ENCODE peak calls at places on chromosomes 12 and 14, in ten cellular contexts. V is thyroid gland, E is transverse colon, H is body of pancreas, F is right lobe of liver, P is IMR-90, K is gastrocnemius medialis, O is ovary, S is tibial nerve, Q is H1. R is an unnamed sample.

GRCh38 chr12:460301-461230 is 827 bp downstream of the B4GALNT3 start:
- DNase-seq in S (no peak), F (no peak), O (peak), Q (peak), K (no peak), P (no peak), V (peak), E (peak), H (peak), R (peak)

GRCh38 chr14:99257673-99258221 is 14.2 kb downstream of the BCL11B start:
- DNase-seq in P (no peak), Q (no peak), H (no peak), V (no peak), S (no peak), F (no peak), K (no peak), E (no peak), O (no peak), R (no peak)

GRCh38 chr12:48903982-48904411 is 21.3 kb downstream of the FKBP11 start:
- DNase-seq in V (peak), O (peak), P (peak), Q (peak), F (peak), E (peak), H (peak), S (peak), K (no peak), R (peak)

GRCh38 chr14:87566986-87567385 is 426.0 kb downstream of the GALC start:
- DNase-seq in P (peak), O (no peak), F (no peak), Q (no peak), V (no peak), E (no peak), K (no peak), S (no peak), H (no peak), R (no peak)

GRCh38 chr14:62654641-62655040 is 390.6 kb downstream of the KCNH5 start:
- DNase-seq in E (no peak), P (peak), O (no peak), V (no peak), H (no peak), F (no peak), S (no peak), K (no peak), Q (no peak), R (no peak)

GRCh38 chr12:17503742-17504141 is 586.3 kb downstream of the RERGL start:
- DNase-seq in Q (no peak), E (no peak), F (no peak), P (no peak), O (no peak), K (no peak), V (no peak), H (no peak), S (no peak), R (no peak)

GRCh38 chr12:56338643-56339422 is at the start of gene IL23A:
- DNase-seq in K (no peak), S (no peak), Q (peak), E (peak), O (no peak), P (peak), V (no peak), H (no peak), F (no peak), R (no peak)

GRCh38 chr12:65899289-65899688 is 75.0 kb downstream of the HMGA2 start:
- DNase-seq in P (no peak), V (no peak), S (no peak), H (no peak), K (no peak), E (no peak), O (no peak), F (no peak), Q (no peak), R (no peak)

GRCh38 chr12:68767191-68767590 is 21.2 kb downstream of the SLC35E3 start:
- DNase-seq in P (no peak), E (no peak), S (no peak), V (no peak), K (no peak), O (no peak), Q (no peak), F (no peak), H (no peak), R (no peak)

GRCh38 chr12:110345176-110345651 is 58.3 kb downstream of the ANAPC7 start:
- DNase-seq in S (no peak), H (no peak), P (no peak), O (no peak), E (peak), K (no peak), V (peak), F (no peak), Q (no peak), R (no peak)

GRCh38 chr14:65732112-65732511 is 319.6 kb downstream of the FUT8 start:
- DNase-seq in O (no peak), F (no peak), S (no peak), V (no peak), K (no peak), H (no peak), P (no peak), Q (no peak), E (no peak), R (no peak)

GRCh38 chr12:56947633-56948535 is 9.5 kb downstream of the RDH16 start:
- DNase-seq in Q (peak), S (no peak), H (no peak), O (no peak), E (no peak), V (no peak), K (no peak), F (no peak), P (no peak), R (no peak)

GRCh38 chr14:68716698-68717097 is 76.2 kb downstream of the ZFP36L1 start:
- DNase-seq in P (no peak), F (no peak), V (no peak), Q (no peak), H (peak), E (peak), S (no peak), O (no peak), K (no peak), R (no peak)
- TF ChIP-seq CTCF in P (no peak), F (no peak), V (no peak), Q (no peak), H (peak), E (no peak), S (no peak), O (no peak), K (no peak), R (no peak)

GRCh38 chr12:26043139-26044006 is 81.5 kb downstream of the BHLHE41 start:
- DNase-seq in P (no peak), E (no peak), Q (no peak), F (no peak), V (no peak), S (no peak), K (no peak), H (no peak), O (no peak), R (no peak)
- H3K27ac ChIP-seq in P (no peak), E (no peak), Q (no peak), F (no peak), V (no peak), S (no peak), K (no peak), H (no peak), O (no peak), R (no peak)

DNA sequence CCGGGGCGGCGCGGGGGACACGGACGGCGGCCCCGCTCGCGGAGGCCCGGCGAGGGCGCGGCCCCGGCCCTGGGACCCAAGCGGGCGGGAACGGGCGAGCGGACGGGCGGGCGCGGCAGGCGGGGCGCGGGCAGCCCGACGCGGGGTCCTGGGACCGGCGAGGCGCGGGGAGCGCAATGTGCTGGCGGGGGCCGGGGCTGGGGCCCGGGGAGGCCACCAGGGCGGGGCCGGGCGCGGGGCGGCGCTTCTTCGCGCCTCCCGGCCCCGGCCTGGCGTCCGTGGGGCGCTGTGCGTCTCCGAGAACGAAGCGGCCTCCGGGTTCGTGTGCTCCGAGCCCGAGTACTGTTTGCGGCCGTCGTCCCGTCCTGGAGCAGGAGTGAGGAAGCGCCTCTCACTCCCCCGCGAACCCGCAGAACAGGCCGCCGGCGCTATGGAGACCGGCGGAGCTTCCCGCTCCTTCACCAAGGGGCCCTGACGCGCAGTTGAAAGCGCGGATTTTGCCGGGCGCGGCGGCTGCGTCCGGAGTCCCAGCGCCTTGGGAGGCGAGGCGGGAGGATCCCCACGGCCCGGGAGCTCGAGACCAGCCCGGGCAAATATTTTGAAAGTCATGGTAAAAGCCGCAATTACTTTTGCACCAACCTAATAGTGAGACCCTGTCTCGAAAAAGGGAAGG is 415 bp upstream of the ANKLE2 start:
- DNase-seq in S (peak), H (peak), O (peak), V (peak), Q (peak), E (peak), P (peak), F (peak), K (peak), R (peak)
- TF ChIP-seq POLR2A in S (peak), H (peak), O (peak), V (peak), Q (peak), E (peak), P (peak), F (peak), K (peak), R (peak)

DNA sequence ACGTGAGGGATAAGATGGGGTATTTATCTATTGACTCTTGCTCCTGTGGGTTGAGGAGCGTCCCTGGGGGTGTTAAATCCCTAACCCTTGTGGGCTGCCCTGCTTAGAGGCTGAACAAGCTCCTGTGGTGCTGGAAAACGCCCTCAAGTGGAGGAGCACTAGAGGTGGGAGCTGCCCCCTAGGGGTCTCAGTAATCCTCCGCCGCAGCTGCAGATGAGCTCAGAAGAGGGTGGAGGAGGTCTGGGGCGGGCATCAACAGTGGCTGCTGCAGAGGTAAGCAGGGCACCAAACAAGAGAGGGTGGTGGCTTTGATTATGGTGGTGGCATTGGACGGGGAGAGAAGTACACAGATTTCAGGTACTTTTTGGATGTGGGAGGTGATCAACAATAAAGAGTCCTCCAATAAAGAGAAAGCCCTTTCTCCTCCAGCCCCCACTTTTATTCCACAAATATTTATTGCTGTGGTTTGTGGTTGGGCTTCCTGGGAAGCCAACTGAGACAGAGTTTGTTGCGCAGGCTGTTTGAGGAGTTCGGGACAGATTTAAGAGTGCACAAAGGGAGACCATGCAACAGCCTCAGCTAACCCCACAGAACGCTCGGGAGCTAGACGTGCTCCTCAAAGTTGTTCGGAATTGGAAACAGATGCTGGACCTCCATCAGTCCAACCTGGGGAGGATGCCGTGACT is 179.9 kb downstream of the ADCK1 start:
- DNase-seq in O (no peak), V (no peak), E (no peak), F (no peak), Q (peak), S (no peak), P (no peak), K (no peak), H (no peak), R (no peak)
- TF ChIP-seq CTCF in O (no peak), V (no peak), E (no peak), F (no peak), Q (peak), S (no peak), P (no peak), K (no peak), H (no peak), R (no peak)

GRCh38 chr12:132495629-132496207 is 5.8 kb downstream of the FBRSL1 start:
- DNase-seq in E (no peak), H (no peak), V (no peak), O (peak), F (no peak), K (no peak), P (no peak), Q (no peak), S (no peak), R (peak)
- H3K27ac ChIP-seq in E (no peak), H (peak), V (no peak), O (no peak), F (no peak), K (peak), P (no peak), Q (no peak), S (no peak), R (peak)

GRCh38 chr12:40055776-40056175 is 50.1 kb downstream of the SLC2A13 start:
- DNase-seq in K (no peak), H (no peak), S (no peak), F (no peak), V (no peak), P (no peak), O (no peak), Q (no peak), E (no peak), R (no peak)

GRCh38 chr12:40054554-40055226 is 51.2 kb downstream of the SLC2A13 start:
- DNase-seq in O (peak), S (peak), H (no peak), F (no peak), P (peak), Q (no peak), V (no peak), E (peak), K (peak), R (peak)

GRCh38 chr12:40058721-40059190 is 47.1 kb downstream of the SLC2A13 start:
- DNase-seq in P (peak), H (no peak), E (no peak), Q (no peak), K (no peak), V (no peak), F (no peak), S (no peak), O (no peak), R (peak)

GRCh38 chr12:40056357-40056756 is 49.5 kb downstream of the SLC2A13 start:
- DNase-seq in P (no peak), V (no peak), S (no peak), Q (no peak), O (no peak), E (no peak), K (no peak), F (no peak), H (no peak), R (no peak)

DNA sequence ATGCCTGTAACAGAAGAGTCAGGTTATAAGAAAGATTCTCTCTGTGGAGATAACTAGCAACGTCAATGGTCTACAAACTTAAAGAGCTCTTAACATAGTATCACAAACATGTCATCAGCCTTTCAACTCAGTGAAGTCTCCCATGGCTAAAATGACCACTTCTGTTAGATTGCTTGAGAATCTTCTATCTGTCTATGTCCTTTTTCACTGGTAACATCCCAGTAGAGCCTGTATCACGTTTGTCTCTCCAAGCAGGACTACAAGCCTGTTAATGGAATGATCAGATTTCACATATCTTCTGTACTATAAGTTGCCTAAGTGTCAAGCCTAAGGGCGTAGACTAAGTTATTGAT is 50.7 kb downstream of the SLC2A13 start:
- DNase-seq in F (no peak), S (no peak), H (no peak), V (no peak), O (no peak), Q (no peak), P (peak), K (no peak), E (no peak), R (no peak)
- TF ChIP-seq POLR2A in F (no peak), S (no peak), H (no peak), V (no peak), O (no peak), Q (no peak), P (no peak), K (no peak), E (no peak), R (no peak)

GRCh38 chr12:5213990-5214389 is 170.3 kb downstream of the KCNA5 start:
- DNase-seq in S (no peak), V (no peak), O (no peak), F (no peak), K (no peak), E (no peak), Q (no peak), H (peak), P (no peak), R (no peak)

GRCh38 chr12:5206401-5207175 is 162.9 kb downstream of the KCNA5 start:
- DNase-seq in V (no peak), Q (no peak), K (no peak), P (no peak), E (no peak), S (no peak), F (no peak), O (no peak), H (no peak), R (no peak)

GRCh38 chr12:5204831-5205230 is 161.2 kb downstream of the KCNA5 start:
- DNase-seq in S (no peak), F (no peak), O (no peak), V (no peak), P (no peak), E (no peak), K (no peak), H (no peak), Q (no peak), R (no peak)

GRCh38 chr12:5210918-5211290 is 167.2 kb downstream of the KCNA5 start:
- DNase-seq in S (no peak), Q (no peak), K (no peak), P (no peak), V (no peak), H (no peak), E (no peak), O (no peak), F (no peak), R (no peak)

DNA sequence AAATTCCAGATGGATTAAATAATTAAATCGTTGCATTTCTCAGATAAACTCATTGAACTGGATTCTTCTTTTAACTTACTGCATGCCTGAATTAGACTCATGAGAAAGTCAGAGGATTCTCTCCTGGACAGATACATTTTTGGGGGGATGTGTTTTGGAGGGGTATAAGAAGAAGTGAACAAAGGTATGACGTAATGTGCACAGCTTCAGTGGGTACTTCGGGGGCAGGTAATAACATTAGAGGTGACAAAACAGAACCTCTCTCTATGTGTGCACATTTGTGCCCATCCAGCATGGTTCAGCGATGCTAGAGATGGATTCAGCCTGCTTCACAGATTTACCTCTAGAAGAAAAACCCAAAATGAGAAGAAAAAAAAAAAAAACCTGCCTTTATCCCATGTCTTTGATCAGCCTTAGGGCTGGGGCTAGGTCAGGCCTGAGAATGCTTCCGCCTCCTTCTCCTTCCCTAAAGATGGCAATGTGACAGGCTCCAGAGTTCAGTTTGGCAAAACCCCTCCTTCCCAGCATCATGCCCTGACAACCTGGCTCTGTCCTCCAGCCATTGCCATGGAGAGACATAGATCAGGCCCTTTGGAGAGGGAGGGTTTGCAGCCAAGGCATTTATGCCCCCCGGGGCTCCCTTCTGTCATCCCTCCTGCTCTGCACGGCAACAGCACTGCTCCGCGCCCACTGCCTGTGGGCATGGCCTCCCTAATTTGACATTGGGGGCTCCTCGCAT is 166.7 kb downstream of the KCNA5 start:
- DNase-seq in K (no peak), V (no peak), F (no peak), Q (no peak), P (no peak), H (no peak), S (no peak), E (no peak), O (no peak), R (no peak)
- TF ChIP-seq CTCF in K (no peak), V (no peak), F (no peak), Q (no peak), P (no peak), H (no peak), S (no peak), E (no peak), O (no peak), R (no peak)

GRCh38 chr12:92051441-92051840 is 94.2 kb downstream of the BTG1 start:
- DNase-seq in P (peak), S (no peak), K (no peak), F (no peak), E (no peak), H (no peak), V (no peak), Q (no peak), O (no peak), R (no peak)
- H3K27ac ChIP-seq in P (no peak), S (no peak), K (no peak), F (no peak), E (no peak), H (no peak), V (no peak), Q (no peak), O (no peak), R (no peak)

GRCh38 chr12:2751230-2751629 is 43.5 kb upstream of the FKBP4 start:
- DNase-seq in P (no peak), K (no peak), E (no peak), Q (no peak), V (no peak), S (no peak), H (no peak), O (no peak), F (no peak), R (no peak)
- TF ChIP-seq POLR2A in P (no peak), K (no peak), E (no peak), Q (no peak), V (no peak), S (no peak), H (no peak), O (no peak), F (no peak), R (no peak)

R was measured in adrenal gland.